ENCODE peak calls at places on chromosomes 2 and 18, in nine cellular contexts. Y is cardiac muscle cell; G is foreskin keratinocyte; X is CD4-positive, alpha-beta T cell; H is tibial artery; W is astrocyte; Z is OCI-LY7; D is H9; O is mammary epithelial cell. N is an unnamed sample.

GRCh38 chr2:158997037-158997785 is 28.8 kb downstream of the TANC1 start:
- DNase-seq in X (no peak), H (no peak), Y (no peak), G (no peak), W (no peak), O (no peak), Z (no peak), D (no peak), N (no peak)

GRCh38 chr18:12005542-12006487 is 24.5 kb downstream of the IMPA2 start:
- DNase-seq in H (no peak), G (peak; percentile 80), Z (no peak), W (no peak), O (peak; percentile 89), Y (no peak), D (no peak), X (no peak), N (no peak)

GRCh38 chr2:206211657-206212255 is 52.1 kb downstream of the EEF1B2 start:
- DNase-seq in X (no peak), D (no peak), G (peak; percentile 71), W (peak; percentile 41), Y (no peak), O (peak; percentile 77), H (no peak), Z (no peak), N (peak; percentile 25)

GRCh38 chr18:28063181-28063790 is 113.6 kb downstream of the CDH2 start:
- DNase-seq in O (peak; percentile 21), X (no peak), H (no peak), Y (no peak), Z (no peak), G (no peak), W (peak; percentile 67), D (no peak), N (no peak)

GRCh38 chr18:79512461-79513380 is 117.0 kb downstream of the NFATC1 start:
- DNase-seq in X (no peak), D (peak; percentile 22), Y (no peak), Z (no peak), W (no peak), O (no peak), G (no peak), H (peak; percentile 13), N (no peak)

GRCh38 chr18:50722311-50722710 is 97.5 kb downstream of the MRO start:
- DNase-seq in O (no peak), Y (no peak), W (no peak), D (no peak), G (no peak), Z (no peak), H (no peak), X (no peak), N (no peak)

GRCh38 chr2:24404582-24404981 is 44.2 kb upstream of the ITSN2 start:
- DNase-seq in X (no peak), G (peak; percentile 42), H (peak; percentile 47), W (peak; percentile 63), D (no peak), Z (no peak), O (peak; percentile 62), Y (no peak), N (no peak)

GRCh38 chr2:156727867-156728266 is 291.7 kb downstream of the GPD2 start:
- DNase-seq in D (no peak), G (no peak), X (no peak), H (no peak), Y (no peak), Z (no peak), W (no peak), O (no peak), N (no peak)

GRCh38 chr2:215460682-215461081 is 24.8 kb upstream of the FN1 start:
- DNase-seq in O (peak; percentile 88), X (no peak), H (no peak), Z (no peak), D (no peak), W (peak; percentile 97), Y (no peak), G (peak; percentile 96), N (peak; percentile 91)

GRCh38 chr18:11037841-11038240 is 111.5 kb downstream of the PIEZO2 start:
- DNase-seq in Y (no peak), X (no peak), D (no peak), Z (no peak), W (no peak), H (no peak), O (no peak), G (no peak), N (no peak)

GRCh38 chr2:177165731-177166711 is 46.6 kb upstream of the HNRNPA3 start:
- DNase-seq in Y (no peak), D (no peak), W (peak; percentile 65), G (peak; percentile 58), X (no peak), H (peak; percentile 42), Z (peak; percentile 70), O (no peak), N (peak; percentile 22)

GRCh38 chr2:85843543-85843942 is 45.2 kb downstream of the ST3GAL5 start:
- DNase-seq in O (no peak), H (no peak), D (peak; percentile 47), Y (no peak), W (no peak), X (no peak), G (no peak), Z (peak; percentile 35), N (no peak)

GRCh38 chr2:12048551-12048950 is 302.1 kb downstream of the LPIN1 start:
- DNase-seq in Y (no peak), D (peak; percentile 58), O (no peak), Z (peak; percentile 86), W (no peak), G (no peak), X (no peak), H (no peak), N (no peak)

GRCh38 chr2:173354073-173354600 is 535 bp upstream of the CDCA7 start:
- DNase-seq in X (no peak), G (no peak), Z (peak; percentile 93), D (no peak), O (no peak), H (no peak), W (no peak), Y (no peak), N (no peak)

GRCh38 chr2:240170354-240170735 is 29.9 kb upstream of the OTOS start:
- DNase-seq in Z (no peak), Y (no peak), D (no peak), W (no peak), X (no peak), O (no peak), H (no peak), G (no peak), N (peak; percentile 17)

GRCh38 chr2:1552611-1553010 is 139.3 kb downstream of the TPO start:
- DNase-seq in Y (no peak), D (no peak), H (no peak), G (no peak), X (no peak), W (no peak), Z (no peak), O (no peak), N (no peak)

GRCh38 chr2:1556286-1556685 is 143.0 kb downstream of the TPO start:
- DNase-seq in Z (no peak), Y (no peak), W (no peak), H (no peak), O (no peak), X (no peak), D (no peak), G (no peak), N (no peak)

GRCh38 chr2:1551905-1552304 is 138.6 kb downstream of the TPO start:
- DNase-seq in X (no peak), Z (no peak), O (no peak), W (no peak), D (no peak), H (no peak), Y (no peak), G (no peak), N (no peak)

GRCh38 chr2:1550658-1551316 is 137.5 kb downstream of the TPO start:
- DNase-seq in X (peak; percentile 36), H (no peak), Y (peak; percentile 80), G (no peak), D (peak; percentile 71), W (no peak), O (peak; percentile 33), Z (peak; percentile 55), N (no peak)

GRCh38 chr2:1553671-1554295 is 140.5 kb downstream of the TPO start:
- DNase-seq in Z (no peak), O (peak; percentile 35), H (no peak), Y (no peak), X (no peak), W (peak; percentile 80), D (no peak), G (peak; percentile 39), N (peak; percentile 69)
- TF ChIP-seq CTCF in Z (no peak), O (no peak), H (no peak), Y (peak; percentile 35), X (no peak), W (peak; percentile 51), D (peak; percentile 48), G (peak; percentile 34), N (peak; percentile 61)

DNA sequence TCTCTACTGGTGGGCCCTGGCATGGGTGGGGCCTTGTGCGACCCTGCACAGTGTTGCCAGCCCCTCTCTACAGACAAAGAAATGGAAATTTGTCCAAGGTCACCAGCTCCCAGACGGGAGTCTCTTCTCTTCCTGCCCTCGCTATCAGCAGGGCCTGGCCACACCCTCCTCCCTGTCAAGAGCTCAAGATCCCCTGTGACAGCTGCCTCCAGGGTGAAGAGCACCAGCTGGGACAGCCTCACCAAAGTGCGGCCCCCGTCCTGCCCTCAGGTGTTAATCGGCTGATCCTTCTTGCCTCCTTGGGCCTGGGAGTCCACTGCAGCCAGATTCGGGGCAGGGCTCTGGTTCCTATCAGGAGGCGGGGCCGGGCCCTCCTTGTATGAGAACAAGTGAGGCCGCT is 259.1 kb downstream of the TWIST2 start:
- DNase-seq in Y (no peak), Z (no peak), G (no peak), O (no peak), W (no peak), H (no peak), X (no peak), D (no peak), N (no peak)
- H3K27ac ChIP-seq in Y (no peak overlapping the region), Z (no peak overlapping the region), G (no peak overlapping the region), O (no peak overlapping the region), W (no peak overlapping the region), H (no peak overlapping the region), X (no peak overlapping the region), D (no peak overlapping the region), N (no peak overlapping the region)

DNA sequence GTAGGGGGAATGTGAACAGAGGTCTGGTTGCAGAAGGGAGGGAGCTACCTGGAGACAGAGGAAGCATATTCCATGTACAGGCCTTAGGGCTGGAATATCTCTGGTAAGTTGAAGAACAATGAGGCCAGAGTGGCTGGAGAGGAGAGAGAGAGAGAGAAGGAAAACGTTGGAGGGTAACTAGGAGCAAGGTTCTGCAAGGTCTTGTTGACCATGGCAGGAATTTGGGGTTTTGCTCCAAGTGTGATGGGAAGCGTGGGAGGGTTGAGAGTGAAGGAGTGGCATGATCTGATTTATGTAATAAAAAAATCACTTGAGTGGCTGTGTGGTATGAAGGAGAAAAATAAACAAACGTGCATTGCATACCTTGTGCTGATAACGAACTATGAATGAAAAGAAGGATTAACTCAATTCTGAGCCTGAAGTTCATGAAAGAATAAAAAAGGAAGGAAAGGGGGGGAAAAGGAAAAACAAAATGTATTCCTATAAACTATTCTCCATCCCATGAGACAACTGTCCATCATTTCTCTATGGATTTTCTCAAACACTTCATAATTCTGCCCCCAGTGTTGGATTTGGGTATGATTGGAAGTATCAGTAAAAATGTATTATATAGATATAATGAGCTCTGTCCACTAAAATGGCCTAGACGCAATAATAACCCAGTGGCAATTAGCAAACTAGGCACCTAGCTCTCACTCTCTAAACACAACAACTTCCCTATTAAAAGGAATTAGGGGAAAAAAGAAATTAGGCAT is 59.7 kb upstream of the PMAIP1 start:
- DNase-seq in Y (no peak), H (no peak), W (peak; percentile 26), D (no peak), Z (no peak), G (no peak), X (no peak), O (no peak), N (no peak)
- TF ChIP-seq CTCF in Y (peak; percentile 6), H (no peak), W (peak; percentile 15), D (no peak), Z (peak; percentile 65), G (peak; percentile 50), X (no peak), O (peak; percentile 2), N (peak; percentile 15)

GRCh38 chr2:191860760-191861466 is 14.0 kb upstream of the CAVIN2 start:
- DNase-seq in H (no peak), Z (no peak), O (no peak), D (no peak), G (no peak), W (no peak), Y (no peak), X (no peak), N (no peak)
- H3K27ac ChIP-seq in H (no peak overlapping the region), Z (no peak overlapping the region), O (no peak overlapping the region), D (no peak overlapping the region), G (no peak overlapping the region), W (no peak overlapping the region), Y (no peak overlapping the region), X (no peak overlapping the region), N (no peak overlapping the region)